ENCODE peak calls at places on chromosomes 5 and 9, in seven cellular contexts. P is left ventricle myocardium inferior; H is Daoy; K is EL; I is stimulated activated CD8-positive, alpha-beta memory T cell treated with anti-CD3 and anti-CD28 coated beads, Interleukin-7, amount 100 ng/mL, for 1 hour; Q is activated CD4-positive, alpha-beta T cell treated with anti-CD3 and anti-CD28 coated beads for 36 hours; E is RPMI8226. Z is an unnamed sample.
A peak's percentile ranks its signal among the peaks of the same experiment; 100 is the strongest.

GRCh38 chr5:93603711-93604118 is 20.7 kb downstream of the NR2F1 start:
- DNase-seq in H (no peak), P (no peak), K (no peak), Q (no peak), I (no peak), E (no peak), Z (no peak)

GRCh38 chr9:137294684-137295312 is 7.3 kb downstream of the NRARP start:
- DNase-seq in I (no peak), E (peak; percentile 51), P (no peak), Q (peak; percentile 44), K (no peak), H (no peak), Z (no peak)

GRCh38 chr9:122418016-122418415 is 47.2 kb downstream of the PTGS1 start:
- DNase-seq in K (no peak), P (no peak), Q (no peak), H (no peak), E (no peak), I (no peak), Z (no peak)

GRCh38 chr5:153496835-153497234 is 6.4 kb downstream of the GRIA1 start:
- DNase-seq in Q (no peak), H (no peak), I (no peak), K (peak; percentile 53), P (no peak), E (peak; percentile 4), Z (no peak)

GRCh38 chr5:3599283-3600105 is 3.9 kb downstream of the IRX1 start:
- DNase-seq in P (no peak), E (peak; percentile 52), K (no peak), I (no peak), Q (peak; percentile 45), H (peak; percentile 85), Z (no peak)

GRCh38 chr9:73166453-73166852 is 14.8 kb downstream of the ANXA1 start:
- DNase-seq in K (no peak), Q (no peak), I (no peak), E (no peak), P (no peak), H (no peak), Z (no peak)

GRCh38 chr9:120934271-120934670 is 7.7 kb upstream of the TRAF1 start:
- DNase-seq in K (no peak), H (no peak), P (no peak), I (no peak), Q (no peak), E (peak; percentile 40), Z (no peak)

GRCh38 chr5:150895431-150896428 is 9.1 kb downstream of the ZNF300 start:
- DNase-seq in Q (no peak), H (no peak), E (no peak), P (no peak), K (no peak), I (no peak), Z (no peak)

GRCh38 chr5:5884593-5884992 is 462.1 kb downstream of the ICE1 start:
- DNase-seq in H (no peak), Q (no peak), E (no peak), I (no peak), K (no peak), P (no peak), Z (no peak)

GRCh38 chr5:43661102-43661501 is 58.1 kb downstream of the NNT start:
- DNase-seq in I (no peak), Q (peak; percentile 52), H (peak; percentile 15), K (peak; percentile 52), E (peak; percentile 22), P (no peak), Z (no peak)

GRCh38 chr5:139651863-139652787 is 4.0 kb downstream of the CXXC5 start:
- DNase-seq in I (peak; percentile 38), H (peak; percentile 91), E (peak; percentile 87), K (peak; percentile 89), Q (peak; percentile 82), P (peak; percentile 84), Z (no peak)

GRCh38 chr5:43121565-43122484 is 1.1 kb downstream of the ZNF131 start:
- DNase-seq in K (peak; percentile 66), Q (peak; percentile 36), I (peak; percentile 5), E (peak; percentile 33), H (peak; percentile 37), P (no peak), Z (no peak)

GRCh38 chr9:73200694-73201432 is 49.2 kb downstream of the ANXA1 start:
- DNase-seq in E (peak; percentile 11), P (no peak), I (no peak), K (peak; percentile 20), Q (no peak), H (no peak), Z (no peak)

GRCh38 chr5:132259061-132259851 is 1.8 kb downstream of the PDLIM4 start:
- DNase-seq in P (peak; percentile 69), I (no peak), H (peak; percentile 92), K (peak; percentile 92), Q (peak; percentile 3), E (no peak), Z (no peak)

GRCh38 chr5:72433520-72433919 is 73.7 kb downstream of the ZNF366 start:
- DNase-seq in P (no peak), Q (no peak), K (no peak), E (no peak), I (no peak), H (no peak), Z (no peak)

GRCh38 chr9:31347082-31347617 is 1037.3 kb upstream of the ACO1 start:
- DNase-seq in H (no peak), I (no peak), K (no peak), Q (no peak), E (peak; percentile 67), P (no peak), Z (no peak)

GRCh38 chr5:165526357-165526756 is 2020.9 kb downstream of the MAT2B start:
- DNase-seq in K (no peak), I (no peak), E (no peak), P (no peak), H (no peak), Q (no peak), Z (no peak)

GRCh38 chr9:120386390-120387131 is 193.4 kb downstream of the CDK5RAP2 start:
- DNase-seq in K (no peak), I (no peak), P (no peak), Q (no peak), E (no peak), H (peak; percentile 63), Z (no peak)

GRCh38 chr9:129058965-129059795 is 21.7 kb upstream of the DOLPP1 start:
- DNase-seq in E (no peak), H (peak; percentile 27), K (peak; percentile 63), Q (no peak), I (no peak), P (no peak), Z (no peak)

Z was measured in activated naive CD4-positive, alpha-beta T cell.